ENCODE peak calls at places on chromosomes 3 and 15, in eight cellular contexts. H, B, W, U, Y, Z, V and M are unnamed samples. For H3K4me1, the result is how much of the 10 kb centered on the place peaks cover.

GRCh38 chr3:16936233-16936632 is 51.5 kb downstream of the PLCL2 start:
- DNase-seq in Z (no peak), V (no peak), H (no peak), U (no peak), Y (no peak), W (no peak), B (no peak), M (no peak)

GRCh38 chr3:21750831-21751391 is at the start of gene ZNF385D:
- DNase-seq in H (no peak), W (peak), Y (peak), V (peak), U (peak), B (no peak), Z (peak), M (peak)

GRCh38 chr3:36843065-36844051 is 79.0 kb upstream of the DCLK3 start:
- DNase-seq in V (no peak), U (no peak), H (no peak), B (peak), Z (no peak), Y (peak), W (peak), M (no peak)

GRCh38 chr3:140753865-140754754 is 76.2 kb downstream of the TRIM42 start:
- DNase-seq in H (no peak), Y (peak), Z (no peak), U (no peak), B (no peak), V (no peak), W (no peak), M (no peak)

GRCh38 chr3:128804017-128804816 is 75.2 kb upstream of the ACAD9 start:
- DNase-seq in Y (no peak), W (no peak), U (no peak), Z (no peak), B (no peak), V (no peak), H (no peak), M (no peak)

GRCh38 chr15:66620744-66621344 is 55.0 kb upstream of the LCTL start:
- DNase-seq in Y (no peak), H (no peak), Z (no peak), V (peak), W (no peak), U (no peak), B (no peak), M (no peak)

GRCh38 chr3:183477801-183478456 is 49.5 kb upstream of the MCF2L2 start:
- DNase-seq in W (no peak), B (no peak), U (no peak), H (no peak), Y (no peak), V (no peak), Z (no peak), M (no peak)

GRCh38 chr3:197019535-197019934 is 10.1 kb downstream of the MELTF start:
- DNase-seq in W (no peak), B (no peak), H (no peak), U (no peak), V (no peak), Y (no peak), Z (no peak), M (no peak)

GRCh38 chr15:30008156-30008555 is 74.6 kb upstream of the GOLGA8J start:
- DNase-seq in H (no peak), Z (no peak), W (no peak), U (no peak), V (no peak), Y (no peak), B (no peak), M (no peak)

GRCh38 chr3:126108689-126109075 is 24.8 kb upstream of the SLC41A3 start:
- DNase-seq in H (no peak), Z (no peak), Y (no peak), U (no peak), B (no peak), V (no peak), W (no peak), M (no peak)

GRCh38 chr3:16890605-16891333 is 6.0 kb downstream of the PLCL2 start:
- DNase-seq in Y (peak), H (no peak), V (no peak), B (no peak), U (no peak), Z (no peak), W (no peak), M (no peak)

DNA sequence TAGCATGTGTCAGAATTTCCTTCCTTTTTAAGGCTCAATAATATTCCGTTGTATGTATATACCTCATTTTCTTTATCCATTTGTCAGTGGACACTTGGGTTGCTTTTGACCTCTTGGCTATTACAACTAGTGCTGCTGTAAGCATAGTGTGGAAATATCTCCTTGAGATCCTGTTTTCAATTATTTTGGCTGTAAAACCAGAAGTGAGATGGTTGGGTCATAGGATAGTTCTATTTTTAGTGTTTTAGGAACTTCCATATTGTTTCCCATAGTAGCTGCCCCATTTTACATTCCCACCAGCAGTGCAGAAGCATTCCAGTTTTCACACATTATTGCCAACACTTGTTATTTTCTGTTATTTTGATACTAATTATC is 70.4 kb upstream of the C15orf39 start:
- DNase-seq in B (no peak), U (no peak), W (no peak), Y (no peak), H (no peak), Z (no peak), V (no peak), M (no peak)
- H3K4me1 ChIP-seq in B (under half), U (under half), W (under half), Y (under half), H (under half), Z (under half), V (under half), M (under half)

DNA sequence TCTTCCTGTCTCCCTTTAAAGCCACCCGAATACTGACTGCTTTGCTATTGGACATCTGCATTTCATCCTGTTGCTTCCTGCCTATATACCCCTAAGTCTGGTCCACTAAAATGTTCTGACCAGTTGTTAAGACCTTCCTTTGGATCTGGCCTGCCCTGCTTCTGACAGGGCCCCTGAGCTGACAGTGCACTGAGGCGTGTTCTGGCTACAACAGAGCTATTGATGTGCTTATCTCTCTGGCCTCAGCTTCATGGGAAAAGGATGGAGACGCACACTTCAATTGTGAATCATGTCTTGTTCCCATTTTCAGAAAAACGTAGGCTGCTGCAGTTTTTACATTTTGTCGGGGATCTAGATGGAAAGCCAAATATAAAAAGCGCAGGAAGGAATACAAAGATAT is 7.1 kb upstream of the P3H2 start:
- DNase-seq in H (no peak), V (no peak), B (no peak), Y (no peak), Z (no peak), U (no peak), W (no peak), M (no peak)
- H3K4me1 ChIP-seq in H (under half), V (under half), B (under half), Y (under half), Z (under half), U (under half), W (under half), M (under half)

DNA sequence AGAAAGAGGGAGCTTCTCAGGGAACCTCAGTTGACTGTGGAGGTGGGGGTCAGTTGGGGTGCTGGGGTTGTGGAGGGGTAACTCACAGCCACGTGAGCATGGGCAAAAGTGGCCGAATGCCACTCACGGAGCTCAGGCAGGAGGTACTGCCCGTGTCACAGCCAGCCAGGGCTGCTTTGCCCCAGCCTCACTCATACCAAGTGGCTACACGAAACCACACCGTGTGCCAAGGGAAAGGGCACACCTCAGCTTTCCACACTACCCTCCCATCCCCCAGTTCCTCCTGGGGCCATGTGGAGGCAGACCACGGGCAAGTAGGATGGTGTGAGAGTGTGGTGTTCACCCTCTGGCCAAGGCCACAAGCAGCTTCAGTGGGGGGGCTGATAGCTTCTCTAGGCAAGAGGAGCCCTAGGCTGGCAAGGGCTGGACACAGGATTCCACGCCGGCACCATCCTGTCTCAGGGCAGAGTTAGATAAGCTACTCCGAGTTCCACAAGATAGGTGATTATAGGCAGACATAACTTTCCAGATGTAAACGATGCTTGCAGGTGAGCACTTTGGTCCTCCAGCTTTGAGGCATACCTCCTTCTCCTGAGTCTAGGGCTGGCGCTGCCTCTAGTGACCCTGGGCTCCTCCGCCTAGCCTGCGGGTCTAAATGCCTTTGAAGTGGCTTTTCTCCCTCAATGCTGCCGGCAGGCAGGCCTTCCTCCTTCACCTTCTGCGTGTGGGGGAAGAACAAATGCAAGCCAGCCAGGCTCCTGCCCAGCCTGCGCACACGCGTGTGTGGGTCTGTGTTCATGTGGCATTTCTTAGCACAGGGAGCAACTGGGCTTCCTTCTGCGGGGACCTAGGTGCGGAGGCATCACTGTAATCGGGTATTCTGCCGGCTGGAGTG is 25.0 kb downstream of the RGMA start:
- DNase-seq in W (no peak), B (peak), Z (no peak), H (no peak), V (no peak), U (no peak), Y (no peak), M (no peak)
- H3K4me1 ChIP-seq in W (under half), B (under half), Z (half or more), H (under half), V (under half), U (half or more), Y (under half), M (under half)

DNA sequence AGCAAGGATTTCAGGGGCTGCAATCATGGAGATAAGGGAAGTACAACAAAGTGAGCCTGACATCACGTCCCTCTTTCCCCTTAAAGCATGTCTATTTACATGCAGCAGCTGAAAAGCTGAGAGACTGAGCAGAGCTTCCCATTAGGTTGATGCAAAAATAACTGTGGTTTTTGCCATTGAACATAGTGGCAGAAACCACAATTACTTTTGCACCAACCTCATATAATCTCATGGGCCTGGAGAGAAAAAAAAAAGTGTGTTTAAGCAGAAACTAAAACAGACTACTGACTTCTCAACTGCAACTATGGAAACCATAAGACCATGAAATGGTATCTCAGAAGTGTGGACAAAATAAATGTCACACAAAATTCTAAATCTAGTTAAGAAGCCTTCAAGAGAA is 48.2 kb downstream of the CCDC12 start:
- DNase-seq in Y (no peak), H (no peak), V (no peak), B (no peak), Z (no peak), U (peak), W (no peak), M (no peak)
- H3K4me1 ChIP-seq in Y (under half), H (half or more), V (half or more), B (under half), Z (half or more), U (half or more), W (under half), M (half or more)

GRCh38 chr3:64229903-64230302 is 4.6 kb upstream of the PRICKLE2 start:
- DNase-seq in U (no peak), V (no peak), W (no peak), Y (no peak), B (no peak), Z (no peak), H (no peak), M (no peak)

GRCh38 chr3:64224826-64225606 is at the start of gene PRICKLE2:
- DNase-seq in B (no peak), Z (peak), U (peak), H (peak), W (no peak), V (peak), Y (no peak), M (no peak)

GRCh38 chr3:64223809-64224570 is 1.3 kb downstream of the PRICKLE2 start:
- DNase-seq in V (no peak), U (no peak), W (no peak), Y (no peak), B (no peak), Z (no peak), H (no peak), M (no peak)

GRCh38 chr3:64222501-64222900 is 2.8 kb downstream of the PRICKLE2 start:
- DNase-seq in Y (no peak), V (no peak), U (no peak), B (no peak), Z (no peak), W (no peak), H (no peak), M (no peak)

DNA sequence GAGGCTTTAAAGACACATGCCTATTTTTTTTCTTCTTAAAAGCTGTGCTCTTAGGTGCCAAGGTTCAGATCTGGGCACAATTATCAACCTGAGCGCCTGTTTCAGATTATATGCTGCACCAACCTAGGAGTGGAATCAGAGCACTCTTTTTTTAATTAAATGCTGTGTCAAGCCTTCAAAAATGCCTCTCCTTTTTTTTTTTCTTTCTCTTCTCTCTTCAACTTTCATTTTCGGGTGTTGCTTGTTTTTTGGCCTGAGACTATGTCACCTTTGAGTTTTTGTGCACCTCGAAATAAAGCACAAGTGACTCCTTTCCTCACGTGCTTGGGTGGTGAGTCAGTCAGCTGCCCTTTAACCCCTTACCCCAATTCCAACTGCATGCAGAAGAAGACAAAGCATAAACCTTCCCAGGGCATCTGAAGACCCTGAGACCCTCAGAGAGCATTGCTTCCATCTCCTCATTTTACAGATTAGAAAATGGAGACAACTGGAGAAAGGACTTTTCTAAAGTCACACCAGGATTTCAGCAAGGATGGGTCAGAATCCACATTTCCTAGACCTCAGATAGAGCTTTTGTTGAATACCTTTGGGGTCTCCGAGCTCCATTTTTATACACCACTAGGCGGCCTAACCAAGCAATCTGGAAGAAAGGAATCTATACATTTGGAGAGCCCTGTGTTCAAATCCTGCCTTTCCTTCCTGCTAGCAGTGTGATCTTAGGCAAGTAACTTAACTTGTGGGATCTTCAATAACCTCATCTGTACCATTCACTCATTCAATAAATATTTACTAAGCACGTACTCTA is 631 bp upstream of the PRICKLE2 start:
- DNase-seq in Y (no peak), W (no peak), V (no peak), B (no peak), U (no peak), H (no peak), Z (no peak), M (no peak)
- H3K4me1 ChIP-seq in Y (under half), W (under half), V (under half), B (under half), U (half or more), H (under half), Z (half or more), M (under half)

GRCh38 chr3:10743366-10744097 is 72.5 kb upstream of the SLC6A11 start:
- DNase-seq in Y (no peak), Z (no peak), H (no peak), B (no peak), V (no peak), W (no peak), U (no peak), M (no peak)

GRCh38 chr3:10744098-10744465 is 71.9 kb upstream of the SLC6A11 start:
- DNase-seq in B (no peak), W (peak), V (no peak), Z (no peak), U (no peak), H (no peak), Y (peak), M (no peak)

GRCh38 chr3:10742031-10742671 is 73.9 kb upstream of the SLC6A11 start:
- DNase-seq in W (no peak), H (no peak), B (no peak), Y (no peak), Z (no peak), U (no peak), V (no peak), M (no peak)

GRCh38 chr3:10738688-10739372 is 77.2 kb upstream of the SLC6A11 start:
- DNase-seq in V (peak), H (peak), Z (peak), B (peak), U (peak), W (peak), Y (peak), M (peak)

DNA sequence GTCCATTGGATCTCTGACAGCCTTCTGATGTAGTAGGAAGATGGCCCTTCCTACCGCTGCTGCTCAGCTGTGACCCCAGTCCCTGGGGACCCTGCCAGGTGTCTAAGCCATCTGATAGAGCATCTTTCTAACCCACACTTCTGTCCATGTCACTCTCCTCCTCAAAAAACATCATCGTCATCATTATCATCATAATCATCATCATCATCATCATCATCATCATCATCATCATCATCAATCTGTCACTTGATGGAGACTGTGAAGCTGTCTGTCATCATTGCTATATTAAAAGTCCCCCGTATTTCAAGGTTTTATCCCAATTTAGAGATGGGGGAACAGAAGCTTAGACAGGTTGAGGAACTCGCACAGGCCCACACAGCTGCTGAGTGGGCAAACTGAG is 75.1 kb upstream of the SLC6A11 start:
- DNase-seq in W (no peak), U (no peak), Z (no peak), Y (no peak), H (no peak), B (no peak), V (no peak), M (no peak)
- H3K4me1 ChIP-seq in W (under half), U (under half), Z (under half), Y (under half), H (under half), B (under half), V (under half), M (under half)

GRCh38 chr3:46935168-46935858 is 41.2 kb downstream of the CCDC12 start:
- DNase-seq in W (peak), H (peak), U (peak), V (peak), Y (peak), Z (peak), B (peak), M (no peak)

GRCh38 chr3:46936733-46937250 is 39.8 kb downstream of the CCDC12 start:
- DNase-seq in Y (no peak), Z (no peak), U (no peak), W (no peak), V (peak), B (no peak), H (no peak), M (no peak)

GRCh38 chr3:46935989-46936620 is 40.4 kb downstream of the CCDC12 start:
- DNase-seq in U (no peak), B (no peak), Z (no peak), W (no peak), Y (no peak), H (no peak), V (peak), M (no peak)

GRCh38 chr3:46939578-46940405 is 36.8 kb downstream of the CCDC12 start:
- DNase-seq in W (no peak), Z (no peak), U (no peak), B (no peak), Y (no peak), V (peak), H (no peak), M (peak)

DNA sequence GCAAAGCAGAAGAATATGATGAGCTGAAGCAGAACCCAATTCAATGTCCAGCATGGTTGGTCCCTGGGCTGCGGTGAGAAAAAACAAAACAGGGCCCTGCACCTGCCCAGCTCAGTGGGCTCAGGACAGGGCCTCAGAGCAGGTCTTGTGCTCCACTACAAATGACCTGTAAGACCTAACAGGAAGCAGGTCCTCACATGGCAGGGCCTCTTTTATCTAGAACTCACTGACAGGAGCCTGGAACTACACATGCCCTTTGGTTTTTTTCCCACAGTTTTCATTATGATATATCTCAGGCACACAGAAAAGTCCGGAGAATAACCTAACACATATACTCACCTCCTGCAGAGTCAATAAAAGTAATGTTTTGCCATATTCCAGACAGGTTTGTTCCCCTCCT is 38.4 kb downstream of the CCDC12 start:
- DNase-seq in B (no peak), H (no peak), Z (no peak), U (no peak), Y (no peak), W (no peak), V (peak), M (peak)
- H3K4me1 ChIP-seq in B (under half), H (half or more), Z (half or more), U (half or more), Y (under half), W (under half), V (half or more), M (half or more)

DNA sequence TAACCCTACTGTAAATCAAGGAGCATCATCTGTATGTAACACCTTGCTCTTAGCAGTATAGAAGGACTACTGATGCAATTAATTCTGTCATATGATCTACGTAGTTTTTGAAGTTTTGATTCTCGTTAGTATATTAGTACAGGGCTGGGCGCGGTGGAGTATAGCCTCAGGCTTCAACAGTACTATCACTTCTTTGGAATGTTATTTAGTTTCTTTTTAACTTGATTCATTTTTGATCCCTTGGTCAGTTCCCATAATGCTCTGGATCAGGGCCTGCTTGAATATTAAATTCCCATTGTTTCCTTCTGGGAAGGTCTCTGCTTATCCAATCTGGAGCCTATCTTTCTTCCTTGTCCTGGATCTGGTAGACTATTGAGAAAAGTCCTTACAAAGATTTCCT is 23.9 kb upstream of the AP4E1 start:
- DNase-seq in Y (peak), B (peak), W (no peak), V (no peak), H (no peak), Z (no peak), U (no peak), M (no peak)
- H3K4me1 ChIP-seq in Y (under half), B (under half), W (under half), V (under half), H (under half), Z (under half), U (under half), M (under half)